ENCODE peak calls at places on chromosomes 6 and 20, in nine cellular contexts. L, U, I, X, Z, A, N, O and T are unnamed samples.

GRCh38 chr6:150002710-150003109 is 22.6 kb downstream of the RAET1L start:
- DNase-seq in L (no peak), U (no peak), I (no peak), X (no peak), Z (no peak), A (no peak), N (no peak), O (no peak), T (no peak)

GRCh38 chr20:52974155-52974554 is 2.0 kb downstream of the TSHZ2 start:
- DNase-seq in L (no peak), U (no peak), I (no peak), X (peak), Z (no peak), A (no peak), N (no peak), O (no peak), T (no peak)

GRCh38 chr6:27545271-27546046 is 72.6 kb upstream of the ZNF184 start:
- DNase-seq in L (no peak), U (peak), I (no peak), X (peak), Z (no peak), A (peak), N (no peak), O (peak), T (no peak)

GRCh38 chr6:100426689-100427338 is 37.9 kb downstream of the SIM1 start:
- DNase-seq in L (peak), U (peak), I (no peak), X (no peak), Z (no peak), A (no peak), N (no peak), O (no peak), T (peak)

GRCh38 chr20:856361-856775 is 22.9 kb downstream of the FAM110A start:
- DNase-seq in L (no peak), U (peak), I (peak), X (peak), Z (no peak), A (peak), N (no peak), O (peak), T (peak)

GRCh38 chr20:2619961-2620595 is 32.4 kb upstream of the NOP56 start:
- DNase-seq in L (no peak), U (no peak), I (no peak), X (peak), Z (no peak), A (peak), N (no peak), O (no peak), T (peak)

GRCh38 chr6:150169609-150170008 is 26.8 kb downstream of the PPP1R14C start:
- DNase-seq in L (no peak), U (peak), I (no peak), X (peak), Z (no peak), A (peak), N (no peak), O (peak), T (peak)

GRCh38 chr6:124234806-124235205 is 431.1 kb downstream of the NKAIN2 start:
- DNase-seq in L (no peak), U (no peak), I (no peak), X (no peak), Z (no peak), A (no peak), N (no peak), O (no peak), T (no peak)

GRCh38 chr20:51034988-51035656 is 12.2 kb upstream of the KCNG1 start:
- DNase-seq in L (no peak), U (no peak), I (no peak), X (no peak), Z (peak), A (no peak), N (no peak), O (no peak), T (no peak)

GRCh38 chr6:91860951-91861350 is 1274.1 kb upstream of the MAP3K7 start:
- DNase-seq in L (no peak), U (no peak), I (no peak), X (peak), Z (no peak), A (no peak), N (no peak), O (no peak), T (no peak)

GRCh38 chr20:32231847-32232246 is 24.2 kb downstream of the POFUT1 start:
- DNase-seq in L (no peak), U (no peak), I (no peak), X (no peak), Z (no peak), A (peak), N (no peak), O (peak), T (no peak)

GRCh38 chr6:109527989-109528388 is 45.0 kb upstream of the ZBTB24 start:
- DNase-seq in L (peak), U (no peak), I (no peak), X (peak), Z (no peak), A (peak), N (no peak), O (peak), T (no peak)

GRCh38 chr6:37765182-37765780 is 54.2 kb upstream of the ZFAND3 start:
- DNase-seq in L (peak), U (no peak), I (no peak), X (no peak), Z (no peak), A (no peak), N (no peak), O (no peak), T (no peak)

GRCh38 chr6:26059901-26060300 is 27.3 kb upstream of the HFE start:
- DNase-seq in L (no peak), U (no peak), I (no peak), X (no peak), Z (no peak), A (no peak), N (no peak), O (no peak), T (no peak)

GRCh38 chr20:4161447-4162251 is 146.3 kb upstream of the RNF24 start:
- DNase-seq in L (no peak), U (no peak), I (peak), X (peak), Z (peak), A (peak), N (no peak), O (no peak), T (no peak)

GRCh38 chr6:84486526-84486925 is 259.1 kb upstream of the CEP162 start:
- DNase-seq in L (no peak), U (no peak), I (no peak), X (no peak), Z (no peak), A (no peak), N (no peak), O (no peak), T (no peak)

GRCh38 chr6:90124904-90125510 is 171.6 kb downstream of the BACH2 start:
- DNase-seq in L (no peak), U (no peak), I (no peak), X (no peak), Z (no peak), A (no peak), N (no peak), O (no peak), T (no peak)

GRCh38 chr6:113909224-113909856 is 52.2 kb downstream of the MARCKS start:
- DNase-seq in L (no peak), U (peak), I (no peak), X (peak), Z (no peak), A (peak), N (peak), O (peak), T (no peak)

GRCh38 chr6:18501313-18502013 is 114.3 kb downstream of the RNF144B start:
- DNase-seq in L (no peak), U (peak), I (peak), X (peak), Z (peak), A (peak), N (peak), O (peak), T (no peak)

GRCh38 chr6:109397020-109397419 is 14.8 kb upstream of the CD164 start:
- DNase-seq in L (no peak), U (peak), I (no peak), X (no peak), Z (no peak), A (peak), N (no peak), O (peak), T (no peak)

GRCh38 chr20:22389836-22390542 is 194.4 kb downstream of the FOXA2 start:
- DNase-seq in L (no peak), U (peak), I (peak), X (peak), Z (no peak), A (peak), N (no peak), O (no peak), T (no peak)

GRCh38 chr20:40843251-40843650 is 154.2 kb upstream of the MAFB start:
- DNase-seq in L (no peak), U (peak), I (no peak), X (no peak), Z (no peak), A (peak), N (no peak), O (no peak), T (no peak)

GRCh38 chr20:48238781-48239180 is 453.5 kb upstream of the SULF2 start:
- DNase-seq in L (no peak), U (no peak), I (no peak), X (no peak), Z (no peak), A (peak), N (no peak), O (no peak), T (no peak)

GRCh38 chr6:111256646-111257045 is 169.3 kb downstream of the SLC16A10 start:
- DNase-seq in L (no peak), U (no peak), I (no peak), X (no peak), Z (no peak), A (peak), N (no peak), O (peak), T (no peak)

GRCh38 chr6:113936093-113936934 is 34.6 kb downstream of the HDAC2 start:
- DNase-seq in L (no peak), U (peak), I (no peak), X (peak), Z (peak), A (peak), N (peak), O (peak), T (no peak)

GRCh38 chr6:7268362-7269310 is 44.4 kb downstream of the SSR1 start:
- DNase-seq in L (no peak), U (no peak), I (no peak), X (no peak), Z (peak), A (no peak), N (no peak), O (no peak), T (no peak)

GRCh38 chr6:159692303-159693127 is 526 bp downstream of the SOD2 start:
- DNase-seq in L (peak), U (no peak), I (peak), X (peak), Z (peak), A (peak), N (peak), O (peak), T (no peak)

GRCh38 chr20:16263582-16263981 is 309.7 kb downstream of the KIF16B start:
- DNase-seq in L (peak), U (no peak), I (no peak), X (no peak), Z (no peak), A (no peak), N (no peak), O (no peak), T (no peak)

GRCh38 chr6:45609141-45609638 is 231.5 kb upstream of the SUPT3H start:
- DNase-seq in L (no peak), U (peak), I (no peak), X (peak), Z (no peak), A (peak), N (peak), O (peak), T (no peak)

GRCh38 chr6:17423018-17423417 is 29.6 kb downstream of the CAP2 start:
- DNase-seq in L (no peak), U (no peak), I (no peak), X (peak), Z (no peak), A (peak), N (no peak), O (peak), T (no peak)

GRCh38 chr6:17417817-17418216 is 24.4 kb downstream of the CAP2 start:
- DNase-seq in L (no peak), U (peak), I (no peak), X (peak), Z (no peak), A (peak), N (no peak), O (peak), T (peak)

GRCh38 chr6:17421406-17421805 is 28.0 kb downstream of the CAP2 start:
- DNase-seq in L (no peak), U (no peak), I (no peak), X (no peak), Z (no peak), A (no peak), N (no peak), O (no peak), T (no peak)

GRCh38 chr6:17419189-17419575 is 25.8 kb downstream of the CAP2 start:
- DNase-seq in L (no peak), U (peak), I (no peak), X (peak), Z (no peak), A (no peak), N (no peak), O (peak), T (no peak)

GRCh38 chr6:17418281-17419188 is 25.1 kb downstream of the CAP2 start:
- DNase-seq in L (peak), U (peak), I (no peak), X (peak), Z (no peak), A (peak), N (peak), O (peak), T (no peak)
- H3K4me3 ChIP-seq in L (peak), U (peak), I (no peak), X (no peak), Z (no peak), A (no peak), N (no peak), O (no peak), T (peak)

GRCh38 chr6:88919032-88919431 is 44.4 kb downstream of the RNGTT start:
- DNase-seq in L (no peak), U (no peak), I (no peak), X (no peak), Z (no peak), A (peak), N (no peak), O (peak), T (no peak)
- TF ChIP-seq CTCF in L (no peak), U (peak), I (no peak), X (no peak), Z (no peak), A (peak), N (no peak), O (peak), T (peak)

DNA sequence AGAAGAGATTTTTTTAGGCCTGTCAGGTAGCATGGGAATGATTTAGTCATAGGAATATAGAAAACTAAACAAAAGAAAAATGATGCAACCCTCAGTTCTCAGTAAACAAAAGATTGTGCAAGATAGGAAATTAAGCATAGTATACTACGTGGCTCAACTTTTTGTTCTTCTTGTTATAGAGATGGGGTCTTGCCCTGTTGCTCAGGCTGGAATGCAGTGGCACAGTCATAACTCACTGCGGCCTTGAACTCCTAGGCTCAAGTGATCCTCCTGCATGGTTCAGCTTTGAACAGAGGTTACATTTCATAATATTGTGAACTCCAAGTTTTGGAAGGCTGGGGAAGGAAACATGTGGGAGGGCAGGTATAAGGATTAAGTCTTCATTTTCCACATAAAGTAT is 28.5 kb downstream of the SLX4IP start:
- DNase-seq in L (no peak), U (no peak), I (no peak), X (no peak), Z (no peak), A (peak), N (no peak), O (no peak), T (no peak)
- H3K4me3 ChIP-seq in L (no peak), U (no peak), I (no peak), X (no peak), Z (no peak), A (no peak), N (no peak), O (no peak), T (no peak)

GRCh38 chr20:12823742-12824141 is 185.0 kb upstream of the SPTLC3 start:
- DNase-seq in L (no peak), U (no peak), I (no peak), X (no peak), Z (no peak), A (no peak), N (no peak), O (no peak), T (no peak)

GRCh38 chr20:12825180-12825579 is 183.6 kb upstream of the SPTLC3 start:
- DNase-seq in L (no peak), U (no peak), I (no peak), X (no peak), Z (no peak), A (no peak), N (no peak), O (no peak), T (no peak)

GRCh38 chr20:12816009-12816408 is 192.8 kb upstream of the SPTLC3 start:
- DNase-seq in L (no peak), U (no peak), I (no peak), X (no peak), Z (no peak), A (no peak), N (no peak), O (no peak), T (no peak)

GRCh38 chr20:12824353-12824752 is 184.4 kb upstream of the SPTLC3 start:
- DNase-seq in L (no peak), U (no peak), I (no peak), X (no peak), Z (no peak), A (peak), N (no peak), O (no peak), T (no peak)

DNA sequence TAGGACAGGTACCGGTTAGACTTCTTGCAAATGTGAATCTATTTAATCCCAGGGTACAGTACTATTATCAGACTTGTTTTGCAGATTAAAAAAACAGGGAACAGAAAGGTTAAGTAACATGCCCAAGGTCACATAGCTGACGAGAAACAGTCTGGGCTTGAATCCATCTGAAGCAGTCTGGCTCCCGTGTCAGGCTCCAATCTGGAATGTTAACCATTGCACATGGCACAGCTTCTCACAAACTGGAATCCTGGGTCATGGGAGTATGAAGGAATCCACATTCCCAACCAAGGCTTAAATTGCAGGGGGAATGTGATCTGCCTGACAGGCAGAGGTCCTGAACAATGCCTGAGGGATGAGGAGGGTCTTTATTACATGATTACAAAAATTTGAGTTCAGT is 187.5 kb upstream of the SPTLC3 start:
- DNase-seq in L (no peak), U (no peak), I (no peak), X (no peak), Z (no peak), A (peak), N (no peak), O (no peak), T (no peak)
- TF ChIP-seq CTCF in L (no peak), U (no peak), I (no peak), X (no peak), Z (no peak), A (no peak), N (no peak), O (no peak), T (no peak)

DNA sequence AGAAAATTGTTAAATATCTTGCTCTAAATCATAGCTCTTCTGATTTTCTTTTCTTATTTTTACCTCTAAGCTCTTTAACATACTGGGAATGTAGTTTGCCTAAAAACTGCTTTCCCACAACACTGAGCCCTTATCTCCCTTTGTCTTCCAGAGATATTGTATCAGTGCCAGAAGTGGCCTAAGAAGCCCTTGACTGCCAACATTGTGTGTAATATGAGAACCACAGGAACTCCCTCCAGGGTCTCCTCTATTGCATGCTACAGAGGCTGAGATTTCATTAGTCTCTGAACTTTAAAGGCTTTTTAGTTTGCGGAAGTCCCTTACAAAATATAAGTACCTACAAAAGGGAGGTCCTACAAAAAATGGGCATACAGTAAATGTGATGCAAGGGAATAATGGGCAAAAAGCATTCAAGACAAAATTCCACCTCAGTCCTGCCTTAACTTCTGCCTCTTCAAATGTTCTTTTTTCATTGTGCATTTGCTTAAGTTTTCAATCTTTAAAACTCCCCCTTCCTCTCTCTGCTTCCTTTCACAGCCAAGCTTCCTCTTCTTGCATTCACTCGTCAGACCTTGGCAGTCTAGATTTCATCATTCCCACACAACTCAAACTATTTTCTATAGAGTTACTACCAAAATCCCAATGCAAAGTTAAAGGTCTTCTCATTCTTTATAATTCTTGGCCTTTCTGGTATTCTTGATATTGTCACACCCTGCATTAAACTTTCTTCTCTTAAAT is 76.5 kb downstream of the ADGRG6 start:
- DNase-seq in L (no peak), U (peak), I (no peak), X (peak), Z (no peak), A (peak), N (no peak), O (peak), T (peak)
- H3K4me3 ChIP-seq in L (no peak), U (no peak), I (no peak), X (no peak), Z (no peak), A (no peak), N (no peak), O (no peak), T (no peak)